ENCODE peak calls at places on chromosomes 11 and 22, in four cellular contexts. T, S, Y and G are unnamed samples.
A peak's percentile ranks its signal among the peaks of the same experiment; 100 is the strongest.

GRCh38 chr11:30017467-30017895 is 651 bp upstream of the KCNA4 start:
- DNase-seq in T (no peak), S (no peak), Y (no peak), G (no peak)

GRCh38 chr11:119693253-119693815 is 35.7 kb downstream of the NECTIN1 start:
- DNase-seq in T (no peak), S (no peak), Y (no peak), G (no peak)

GRCh38 chr22:36385491-36386350 is 2.0 kb downstream of the MYH9 start:
- DNase-seq in T (peak; percentile 40), S (no peak), Y (no peak), G (no peak)

GRCh38 chr11:120959189-120959588 is 64.7 kb upstream of the TBCEL start:
- DNase-seq in T (no peak), S (no peak), Y (no peak), G (no peak)

GRCh38 chr11:59754859-59755700 is at the start of gene STX3:
- DNase-seq in T (peak; percentile 75), S (no peak), Y (peak; percentile 72), G (peak; percentile 33)

GRCh38 chr11:44376423-44376822 is 66.5 kb upstream of the ALX4 start:
- DNase-seq in T (no peak), S (no peak), Y (no peak), G (no peak)

GRCh38 chr11:46296520-46297448 is 19.3 kb downstream of the CREB3L1 start:
- DNase-seq in T (peak; percentile 97), S (peak; percentile 77), Y (peak; percentile 82), G (no peak)

GRCh38 chr11:7514099-7514725 is 413 bp downstream of the PPFIBP2 start:
- DNase-seq in T (no peak), S (no peak), Y (peak; percentile 9), G (no peak)

GRCh38 chr11:47366020-47366490 is 12.3 kb downstream of the SPI1 start:
- DNase-seq in T (no peak), S (no peak), Y (no peak), G (no peak)

GRCh38 chr11:329886-330253 is 9.2 kb upstream of the IFITM3 start:
- DNase-seq in T (no peak), S (no peak), Y (no peak), G (no peak)

GRCh38 chr22:35335468-35335867 is 35.8 kb downstream of the TOM1 start:
- DNase-seq in T (no peak), S (no peak), Y (no peak), G (no peak)

GRCh38 chr22:48712558-48712957 is 1115.1 kb downstream of the BRD1 start:
- DNase-seq in T (no peak), S (no peak), Y (no peak), G (no peak)

GRCh38 chr11:67356867-67357561 is 3.7 kb upstream of the POLD4 start:
- DNase-seq in T (peak; percentile 86), S (no peak), Y (peak; percentile 76), G (no peak)

GRCh38 chr11:46455816-46456215 is 64.2 kb upstream of the CHRM4 start:
- DNase-seq in T (no peak), S (no peak), Y (no peak), G (no peak)

GRCh38 chr22:23579280-23579679 is 810 bp downstream of the IGLL1 start:
- DNase-seq in T (no peak), S (no peak), Y (no peak), G (no peak)

GRCh38 chr22:32411388-32411787 is 659 bp downstream of the RTCB start:
- DNase-seq in T (no peak), S (no peak), Y (no peak), G (no peak)

GRCh38 chr11:110367571-110367970 is 62.2 kb upstream of the FDX1 start:
- DNase-seq in T (peak; percentile 40), S (no peak), Y (no peak), G (no peak)
- TF ChIP-seq CTCF in T (no peak), S (no peak), Y (no peak), G (no peak)

GRCh38 chr11:3096909-3097395 is 39.7 kb upstream of the CARS1 start:
- DNase-seq in T (no peak), S (no peak), Y (no peak), G (no peak)
- TF ChIP-seq CTCF in T (no peak), S (no peak), Y (no peak), G (no peak)

GRCh38 chr11:61863548-61864081 is 27.7 kb downstream of the FADS3 start:
- DNase-seq in T (no peak), S (no peak), Y (no peak), G (no peak)

GRCh38 chr11:61861634-61862033 is 29.7 kb downstream of the FADS3 start:
- DNase-seq in T (no peak), S (no peak), Y (no peak), G (no peak)

GRCh38 chr11:61864814-61865775 is 26.2 kb downstream of the FADS3 start:
- DNase-seq in T (no peak), S (no peak), Y (no peak), G (no peak)

GRCh38 chr11:61860054-61860903 is 31.1 kb downstream of the FADS3 start:
- DNase-seq in T (peak; percentile 88), S (no peak), Y (no peak), G (no peak)

GRCh38 chr11:61862714-61863547 is 28.4 kb downstream of the FADS3 start:
- DNase-seq in T (no peak), S (no peak), Y (no peak), G (no peak)
- TF ChIP-seq CTCF in T (no peak), S (no peak), Y (no peak), G (no peak)

DNA sequence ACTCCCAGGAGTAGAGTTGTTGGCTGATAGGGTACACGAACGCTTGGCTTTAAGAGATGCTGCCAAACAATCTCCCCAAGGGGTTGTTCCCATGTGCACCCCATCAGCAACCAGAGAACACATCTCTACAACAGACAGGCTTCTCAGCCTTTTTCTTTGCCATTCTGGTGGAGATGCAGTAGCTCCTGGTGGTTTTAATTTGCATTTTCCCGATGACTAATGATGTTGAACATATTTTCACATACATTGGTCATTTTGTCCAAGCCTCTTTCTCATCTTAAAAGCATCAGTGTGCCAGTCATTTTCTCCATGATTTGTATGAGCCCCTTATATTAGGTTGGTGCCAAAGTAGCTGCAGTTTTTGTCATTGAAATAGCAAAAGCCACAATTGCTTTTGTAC is 21.8 kb downstream of the DHCR7 start:
- DNase-seq in T (no peak), S (no peak), Y (no peak), G (no peak)
- TF ChIP-seq CTCF in T (no peak), S (no peak), Y (peak; percentile 15), G (no peak)